ENCODE peak calls at places on chromosomes 5 and 9, in seven cellular contexts. P, W, K, N, U, F and O are unnamed samples.

GRCh38 chr5:147177125-147177840 is 57.5 kb upstream of the STK32A start:
- DNase-seq in P (no peak), W (peak), K (no peak), N (no peak), U (no peak), F (no peak), O (peak)

GRCh38 chr9:123344273-123345096 is 11.5 kb upstream of the CRB2 start:
- DNase-seq in P (no peak), W (no peak), K (no peak), N (no peak), U (no peak), F (no peak), O (no peak)

GRCh38 chr5:123036391-123037103 is at the start of gene PPIC:
- DNase-seq in P (peak), W (peak), K (peak), N (peak), U (peak), F (peak), O (peak)

GRCh38 chr5:872301-872700 is 20.3 kb downstream of the BRD9 start:
- DNase-seq in P (no peak), W (no peak), K (no peak), N (no peak), U (no peak), F (no peak), O (no peak)

GRCh38 chr9:86809968-86810367 is 137.3 kb downstream of the GAS1 start:
- DNase-seq in P (no peak), W (no peak), K (no peak), N (no peak), U (no peak), F (no peak), O (no peak)

GRCh38 chr5:110048508-110048907 is 358.8 kb downstream of the MAN2A1 start:
- DNase-seq in P (no peak), W (no peak), K (no peak), N (no peak), U (peak), F (no peak), O (no peak)

GRCh38 chr5:109315245-109315644 is 94.5 kb downstream of the PJA2 start:
- DNase-seq in P (no peak), W (no peak), K (no peak), N (no peak), U (no peak), F (no peak), O (no peak)

GRCh38 chr5:79487251-79487650 is 26.7 kb downstream of the HOMER1 start:
- DNase-seq in P (no peak), W (no peak), K (no peak), N (no peak), U (no peak), F (no peak), O (no peak)

GRCh38 chr5:39800202-39800601 is 375.4 kb upstream of the DAB2 start:
- DNase-seq in P (no peak), W (no peak), K (no peak), N (no peak), U (no peak), F (no peak), O (no peak)

GRCh38 chr5:72608297-72608696 is 101.1 kb upstream of the ZNF366 start:
- DNase-seq in P (no peak), W (peak), K (no peak), N (no peak), U (no peak), F (no peak), O (peak)

GRCh38 chr9:136584401-136585328 is 38.8 kb upstream of the NOTCH1 start:
- DNase-seq in P (no peak), W (peak), K (no peak), N (no peak), U (no peak), F (no peak), O (peak)

GRCh38 chr5:66222455-66222854 is 78.4 kb downstream of the SREK1 start:
- DNase-seq in P (no peak), W (no peak), K (no peak), N (no peak), U (no peak), F (no peak), O (no peak)